ENCODE peak calls at places on chromosomes 5 and 9, in five cellular contexts. J is aorta, G is psoas muscle, Z is body of pancreas, E is lower lobe of right lung. F is an unnamed sample.

GRCh38 chr9:125272697-125273096 is 11.1 kb downstream of the GAPVD1 start:
- DNase-seq in G (no peak), E (no peak), Z (no peak), J (no peak), F (no peak)

GRCh38 chr5:106303911-106304310 is 1366.8 kb downstream of the EFNA5 start:
- DNase-seq in G (no peak), Z (no peak), E (no peak), J (no peak), F (no peak)

GRCh38 chr5:143986567-143987242 is 174.7 kb downstream of the HMHB1 start:
- DNase-seq in G (no peak), E (no peak), J (no peak), Z (no peak), F (no peak)

GRCh38 chr9:134968823-134969090 is 51.0 kb upstream of the FCN1 start:
- DNase-seq in E (no peak), G (no peak), J (no peak), Z (no peak), F (no peak)

GRCh38 chr5:37517686-37518085 is 138.6 kb downstream of the WDR70 start:
- DNase-seq in J (no peak), Z (no peak), E (no peak), G (no peak), F (no peak)

GRCh38 chr5:92562065-92562464 is 1019.0 kb downstream of the NR2F1-AS1 start:
- DNase-seq in Z (no peak), E (no peak), J (no peak), G (no peak), F (no peak)

GRCh38 chr5:16017720-16018119 is 161.9 kb downstream of the MARCHF11 start:
- DNase-seq in J (no peak), Z (no peak), E (no peak), G (no peak), F (no peak)

GRCh38 chr5:148172377-148172776 is 4.0 kb downstream of the SPINK14 start:
- DNase-seq in E (no peak), Z (no peak), J (no peak), G (no peak), F (no peak)

GRCh38 chr9:131260751-131261452 is 15.4 kb downstream of the FAM78A start:
- DNase-seq in J (no peak), E (no peak), G (no peak), Z (no peak), F (no peak)

GRCh38 chr5:71861682-71862457 is 142.8 kb downstream of the CARTPT start:
- DNase-seq in G (no peak), Z (no peak), E (no peak), J (no peak), F (no peak)

GRCh38 chr5:3352711-3353110 is 242.9 kb upstream of the IRX1 start:
- DNase-seq in Z (no peak), E (no peak), J (no peak), G (no peak), F (no peak)

GRCh38 chr5:95899848-95900247 is 61.8 kb downstream of the ELL2 start:
- DNase-seq in J (no peak), G (no peak), E (no peak), Z (no peak), F (no peak)

GRCh38 chr5:169666365-169666764 is 29.3 kb downstream of the DOCK2 start:
- DNase-seq in E (no peak), G (no peak), J (no peak), Z (no peak), F (no peak)

GRCh38 chr5:124849774-124850173 is 103.3 kb upstream of the ZNF608 start:
- DNase-seq in Z (no peak), E (no peak), G (no peak), J (no peak), F (no peak)

GRCh38 chr9:128159073-128159783 is 837 bp upstream of the BBLN start:
- DNase-seq in G (peak), Z (no peak), J (no peak), E (no peak), F (no peak)

GRCh38 chr9:124371183-124371582 is 44.1 kb downstream of the PSMB7 start:
- DNase-seq in G (no peak), Z (no peak), E (no peak), J (no peak), F (no peak)

GRCh38 chr9:75063556-75064305 is 24.2 kb downstream of the NMRK1 start:
- DNase-seq in Z (no peak), J (no peak), G (no peak), E (no peak), F (no peak)

GRCh38 chr5:135589152-135589551 is 10.4 kb upstream of the CXCL14 start:
- DNase-seq in J (peak), G (no peak), Z (no peak), E (no peak), F (no peak)

GRCh38 chr5:59330680-59331079 is 562.8 kb downstream of the PDE4D start:
- DNase-seq in J (no peak), G (no peak), E (no peak), Z (no peak), F (no peak)

GRCh38 chr9:97981828-97982164 is 1.3 kb upstream of the ANP32B start:
- DNase-seq in Z (no peak), G (no peak), E (no peak), J (no peak), F (no peak)

GRCh38 chr5:65924366-65925093 is 1.8 kb upstream of the ERBIN start:
- DNase-seq in G (no peak), Z (no peak), E (no peak), J (no peak), F (no peak)

GRCh38 chr5:14872070-14872989 is 752 bp upstream of the ANKH start:
- DNase-seq in G (peak), E (peak), Z (peak), J (peak), F (no peak)

DNA sequence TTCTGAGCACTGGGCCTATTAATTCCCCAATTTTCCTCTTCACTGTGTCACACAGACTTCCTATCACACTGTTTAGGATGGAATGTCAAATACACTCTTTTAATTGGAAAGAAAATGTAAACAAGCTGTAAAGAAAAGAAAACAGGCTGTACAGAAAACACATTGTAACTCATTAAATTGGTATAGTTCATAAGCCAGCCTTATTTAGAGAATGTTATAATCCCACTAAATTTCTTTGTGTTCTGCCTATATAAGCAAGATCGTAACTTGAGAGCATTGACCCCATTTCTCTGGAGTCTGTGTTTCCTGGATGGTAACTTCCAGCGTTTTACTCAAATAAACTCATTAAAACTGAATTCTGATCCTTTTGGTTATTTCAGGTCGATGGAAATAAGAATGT is 46.5 kb downstream of the TARS1 start:
- DNase-seq in G (no peak), E (no peak), Z (no peak), J (no peak), F (no peak)
- H3K27ac ChIP-seq in G (no peak), E (no peak), Z (no peak), J (no peak), F (no peak)

DNA sequence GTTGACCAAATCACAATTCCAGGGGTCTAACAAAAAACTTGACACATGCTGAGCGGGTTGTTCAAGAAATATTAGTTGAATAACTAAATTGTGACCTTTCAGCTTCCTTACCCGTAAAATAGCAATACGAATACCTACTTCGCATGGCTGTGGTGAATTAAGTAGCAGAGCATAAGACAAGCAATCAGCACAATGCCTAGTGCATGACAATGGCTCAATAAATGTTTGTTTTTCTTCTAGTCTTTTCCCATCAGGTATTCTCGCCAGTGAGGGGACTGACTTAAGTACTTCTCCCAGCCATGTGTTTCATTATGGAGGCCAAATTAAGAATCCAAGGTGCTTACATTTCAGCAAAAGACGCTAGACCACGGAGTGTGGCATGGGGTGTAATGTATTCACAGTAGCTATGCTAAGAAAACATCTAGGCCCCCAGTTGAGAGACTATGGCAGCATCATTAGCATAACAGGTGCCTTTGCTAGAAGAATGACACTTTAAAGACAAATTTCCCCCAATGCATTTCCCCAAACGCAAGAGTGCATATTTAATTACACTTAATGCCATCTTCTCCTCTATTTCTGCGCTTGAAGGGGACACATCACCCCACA is 145.9 kb downstream of the ASTN2 start:
- DNase-seq in G (no peak), E (no peak), J (no peak), Z (no peak), F (no peak)
- H3K27ac ChIP-seq in G (no peak), E (no peak), J (no peak), Z (no peak), F (no peak)

GRCh38 chr9:70232476-70232875 is 26.3 kb upstream of the SMC5 start:
- DNase-seq in Z (no peak), G (no peak), J (no peak), E (no peak), F (no peak)

GRCh38 chr9:70229579-70229978 is 29.2 kb upstream of the SMC5 start:
- DNase-seq in G (no peak), Z (no peak), E (no peak), J (no peak), F (no peak)

GRCh38 chr9:70228098-70228497 is 30.7 kb upstream of the SMC5 start:
- DNase-seq in G (no peak), Z (no peak), E (no peak), J (no peak), F (no peak)

DNA sequence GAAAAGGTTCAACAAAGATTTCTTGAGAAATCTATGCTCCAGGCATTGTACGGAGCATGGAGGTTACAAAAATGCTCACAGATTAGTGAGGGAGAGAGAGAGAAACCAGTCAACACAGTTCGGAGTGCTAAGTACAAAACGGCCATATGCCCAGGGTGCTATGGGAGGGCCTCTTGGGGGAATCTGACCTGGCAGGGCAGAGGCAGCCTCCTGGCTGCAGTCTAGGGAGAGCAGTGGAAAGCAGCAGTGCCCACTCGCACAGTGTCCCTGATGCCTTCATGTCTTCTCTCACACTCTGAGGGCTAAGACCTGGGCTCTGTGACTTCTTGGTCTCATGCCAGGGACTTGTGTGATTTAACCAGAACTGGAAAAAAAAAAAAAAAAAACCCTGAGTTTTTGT is 29.8 kb upstream of the SMC5 start:
- DNase-seq in G (no peak), Z (no peak), J (no peak), E (no peak), F (no peak)
- H3K27ac ChIP-seq in G (peak), Z (no peak), J (no peak), E (no peak), F (no peak)

GRCh38 chr9:88777498-88778312 is 213.6 kb upstream of the S1PR3 start:
- DNase-seq in Z (peak), J (no peak), E (no peak), G (peak), F (no peak)
- H3K27ac ChIP-seq in Z (no peak), J (no peak), E (peak), G (no peak), F (peak)

DNA sequence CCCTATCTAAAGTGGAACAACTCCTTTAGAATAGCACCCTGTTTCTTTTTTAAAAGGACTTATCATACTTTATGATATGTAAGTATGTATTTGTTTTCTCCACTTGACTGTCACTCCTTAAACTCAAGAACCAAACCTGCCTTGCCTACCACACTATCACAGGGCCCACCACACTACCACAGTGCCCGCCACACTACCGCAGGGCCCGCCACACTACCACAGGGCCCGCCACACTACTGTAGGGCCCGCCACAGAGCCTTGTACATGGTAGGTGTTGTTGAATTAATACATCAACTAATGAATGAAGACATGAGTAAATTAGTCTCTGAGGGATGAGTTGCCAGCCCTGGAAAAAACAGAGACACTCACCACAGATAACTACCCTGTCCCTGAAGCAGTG is 18.0 kb downstream of the SLC31A2 start:
- DNase-seq in J (no peak), Z (no peak), G (no peak), E (no peak), F (no peak)
- H3K27ac ChIP-seq in J (no peak), Z (no peak), G (no peak), E (no peak), F (no peak)

GRCh38 chr9:89899476-89900047 is 294.8 kb downstream of the GADD45G start:
- DNase-seq in E (no peak), Z (no peak), G (no peak), J (no peak), F (no peak)
- H3K27ac ChIP-seq in E (no peak), Z (no peak), G (no peak), J (no peak), F (no peak)

GRCh38 chr5:53302524-53302923 is 177.9 kb upstream of the FST start:
- DNase-seq in E (no peak), G (no peak), Z (no peak), J (no peak), F (no peak)
- H3K27ac ChIP-seq in E (no peak), G (no peak), Z (no peak), J (no peak), F (peak)